ENCODE peak calls at places on chromosomes 3 and 15, in six cellular contexts. Q, S, E, F, D and B are unnamed samples. For H3K36me3, the result is how much of the 10 kb centered on the place peaks cover.

GRCh38 chr3:183327343-183327742 is 74.3 kb downstream of the B3GNT5 start:
- DNase-seq in Q (no peak), S (no peak), E (no peak), F (no peak), D (no peak), B (no peak)

GRCh38 chr3:128864351-128864811 is 15.0 kb upstream of the ACAD9 start:
- DNase-seq in Q (no peak), S (no peak), E (no peak), F (no peak), D (no peak), B (no peak)

GRCh38 chr3:18127864-18128185 is 297.3 kb downstream of the SATB1 start:
- DNase-seq in Q (no peak), S (no peak), E (no peak), F (no peak), D (no peak), B (no peak)

GRCh38 chr3:177144922-177145321 is 52.4 kb downstream of the TBL1XR1 start:
- DNase-seq in Q (no peak), S (no peak), E (no peak), F (peak), D (no peak), B (no peak)

GRCh38 chr15:68318931-68319909 is 41.7 kb downstream of the FEM1B start:
- DNase-seq in Q (no peak), S (no peak), E (no peak), F (no peak), D (no peak), B (no peak)

GRCh38 chr3:74693216-74693615 is 78.8 kb upstream of the CNTN3 start:
- DNase-seq in Q (no peak), S (no peak), E (no peak), F (peak), D (no peak), B (no peak)

GRCh38 chr15:85753791-85754452 is 40.8 kb downstream of the KLHL25 start:
- DNase-seq in Q (no peak), S (no peak), E (no peak), F (no peak), D (no peak), B (no peak)

GRCh38 chr15:66733976-66734375 is 31.9 kb downstream of the SMAD6 start:
- DNase-seq in Q (no peak), S (no peak), E (no peak), F (peak), D (no peak), B (no peak)

GRCh38 chr15:70142322-70143191 is 44.8 kb upstream of the TLE3 start:
- DNase-seq in Q (no peak), S (peak), E (no peak), F (peak), D (peak), B (peak)

GRCh38 chr3:49780080-49780967 is 6.0 kb downstream of the IP6K1 start:
- DNase-seq in Q (no peak), S (peak), E (no peak), F (no peak), D (no peak), B (peak)

GRCh38 chr3:49786357-49787181 is at the start of gene IP6K1:
- DNase-seq in Q (peak), S (peak), E (peak), F (peak), D (peak), B (peak)

GRCh38 chr3:49785565-49786356 is 581 bp downstream of the IP6K1 start:
- DNase-seq in Q (peak), S (peak), E (no peak), F (peak), D (peak), B (peak)

GRCh38 chr3:49779378-49780079 is 6.8 kb downstream of the IP6K1 start:
- DNase-seq in Q (no peak), S (no peak), E (no peak), F (no peak), D (no peak), B (peak)

DNA sequence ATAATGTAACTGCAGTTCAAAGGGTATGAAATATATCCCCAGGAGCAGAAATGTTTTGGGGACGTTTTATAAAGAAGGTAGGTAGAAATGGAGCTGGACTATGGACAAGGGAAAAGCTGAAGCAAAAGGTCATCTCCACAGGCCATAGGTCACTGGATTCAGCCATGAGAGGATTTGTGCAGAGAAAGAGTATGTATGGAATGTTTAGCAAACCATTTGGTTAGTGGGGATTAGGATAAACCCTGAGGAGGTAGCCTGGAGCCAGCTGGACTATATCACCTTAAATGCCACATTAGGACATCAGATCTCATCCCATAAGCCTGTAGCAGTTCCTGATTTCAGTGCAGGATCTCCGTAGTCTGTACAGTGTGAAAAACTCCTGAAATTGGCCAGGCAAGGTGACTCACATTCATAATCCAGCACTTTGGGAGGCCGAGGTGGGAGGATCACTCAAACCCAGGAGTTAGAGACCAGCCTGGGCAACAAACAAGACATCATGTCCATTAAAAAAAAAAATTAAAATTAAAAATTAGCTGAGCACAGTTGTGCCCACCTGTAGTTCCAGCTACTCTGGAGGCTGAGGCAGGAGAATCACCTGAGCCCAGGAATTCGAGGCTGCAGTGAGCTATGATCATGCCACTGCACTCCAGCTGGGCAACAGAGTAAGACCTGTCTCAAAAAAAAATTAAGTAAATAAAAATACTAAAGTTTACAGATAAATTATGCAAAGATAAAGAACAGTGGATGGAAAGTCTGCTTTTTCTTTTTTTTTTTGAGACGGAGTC is 4.7 kb downstream of the IP6K1 start:
- DNase-seq in Q (no peak), S (no peak), E (no peak), F (peak), D (no peak), B (peak)
- H3K4me2 ChIP-seq in Q (no peak), S (peak), E (no peak), F (no peak), D (no peak), B (no peak)

DNA sequence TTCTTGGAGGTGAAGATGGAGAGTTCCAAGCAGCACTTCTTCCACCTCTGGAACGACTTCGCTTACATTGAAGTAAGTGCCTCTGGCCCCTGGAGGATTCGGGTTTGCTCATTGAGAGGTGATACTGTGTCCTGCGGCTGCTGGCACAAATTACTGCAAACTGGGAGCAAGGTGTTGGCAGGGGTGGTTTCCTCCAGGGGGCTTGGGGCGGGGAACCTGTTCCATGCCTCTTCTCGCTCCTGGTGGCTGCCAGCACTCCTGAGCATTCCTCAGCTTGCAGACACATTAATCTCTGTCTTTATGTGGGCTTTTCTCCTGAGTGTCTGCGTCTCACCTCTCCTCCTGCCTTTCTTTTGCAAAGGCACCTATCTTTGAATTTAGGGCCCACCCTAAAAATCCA is 47.4 kb downstream of the MESD start:
- DNase-seq in Q (no peak), S (no peak), E (no peak), F (no peak), D (no peak), B (no peak)
- H3K36me3 ChIP-seq in Q (under half), S (half or more), E (under half), F (under half), D (under half), B (under half)

GRCh38 chr3:123648696-123649405 is 64.0 kb upstream of the HACD2 start:
- DNase-seq in Q (no peak), S (no peak), E (no peak), F (peak), D (no peak), B (no peak)

GRCh38 chr3:123651449-123652345 is 66.8 kb upstream of the HACD2 start:
- DNase-seq in Q (no peak), S (no peak), E (no peak), F (no peak), D (peak), B (no peak)

GRCh38 chr3:123655400-123655799 is 70.5 kb upstream of the HACD2 start:
- DNase-seq in Q (no peak), S (no peak), E (no peak), F (no peak), D (no peak), B (no peak)

GRCh38 chr3:123650101-123650500 is 65.2 kb upstream of the HACD2 start:
- DNase-seq in Q (no peak), S (no peak), E (no peak), F (no peak), D (no peak), B (no peak)

GRCh38 chr3:123652346-123652984 is 67.6 kb upstream of the HACD2 start:
- DNase-seq in Q (peak), S (peak), E (peak), F (peak), D (peak), B (peak)
- H3K23ac ChIP-seq in Q (no peak), S (peak), E (no peak), F (no peak), D (no peak), B (no peak)

GRCh38 chr3:157442729-157443128 is 6.1 kb downstream of the PTX3 start:
- DNase-seq in Q (no peak), S (peak), E (no peak), F (no peak), D (no peak), B (peak)

GRCh38 chr3:157438371-157438735 is 1.7 kb downstream of the PTX3 start:
- DNase-seq in Q (peak), S (no peak), E (no peak), F (no peak), D (no peak), B (no peak)

GRCh38 chr3:157441102-157441622 is 4.5 kb downstream of the PTX3 start:
- DNase-seq in Q (no peak), S (no peak), E (no peak), F (no peak), D (no peak), B (no peak)

DNA sequence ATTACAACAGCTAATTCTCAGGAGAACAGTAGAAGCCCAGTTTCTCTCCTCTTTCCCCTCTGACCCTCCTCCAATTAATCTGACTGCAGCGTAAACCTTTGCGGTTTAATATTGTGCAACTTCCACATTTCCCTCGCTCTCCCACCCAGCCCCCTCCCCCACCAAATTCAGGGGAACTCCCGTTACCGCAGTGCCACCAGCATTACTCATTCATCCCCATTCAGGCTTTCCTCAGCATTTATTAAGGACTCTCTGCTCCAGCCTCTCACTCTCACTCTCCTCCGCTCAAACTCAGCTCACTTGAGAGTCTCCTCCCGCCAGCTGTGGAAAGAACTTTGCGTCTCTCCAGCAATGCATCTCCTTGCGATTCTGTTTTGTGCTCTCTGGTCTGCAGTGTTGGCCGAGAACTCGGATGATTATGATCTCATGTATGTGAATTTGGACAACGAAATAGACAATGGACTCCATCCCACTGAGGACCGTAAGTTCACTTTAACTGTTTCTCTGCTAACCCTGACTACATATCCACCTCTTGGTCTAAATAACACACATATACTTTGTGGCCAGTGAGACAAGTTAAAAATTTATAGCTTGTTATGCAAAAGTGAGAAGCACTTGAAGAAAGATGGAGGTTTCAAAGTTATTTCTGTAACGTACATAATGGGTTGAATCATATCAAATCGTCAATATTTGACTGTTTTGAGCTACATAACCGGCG is at the start of gene PTX3:
- DNase-seq in Q (peak), S (peak), E (no peak), F (peak), D (peak), B (peak)
- H3K4me2 ChIP-seq in Q (peak), S (peak), E (peak), F (peak), D (peak), B (peak)

GRCh38 chr3:13313813-13314212 is 106.3 kb downstream of the NUP210 start:
- DNase-seq in Q (no peak), S (no peak), E (no peak), F (no peak), D (no peak), B (no peak)
- H3K36me3 ChIP-seq in Q (under half), S (under half), E (under half), F (under half), D (under half), B (under half)

GRCh38 chr15:45588199-45588910 is 1.2 kb downstream of the BLOC1S6 start:
- DNase-seq in Q (no peak), S (peak), E (no peak), F (no peak), D (no peak), B (peak)
- H3K23ac ChIP-seq in Q (no peak), S (peak), E (no peak), F (no peak), D (no peak), B (no peak)

GRCh38 chr15:72493220-72493619 is 19.1 kb downstream of the ARIH1 start:
- DNase-seq in Q (no peak), S (no peak), E (no peak), F (no peak), D (no peak), B (no peak)
- H3K4me2 ChIP-seq in Q (no peak), S (no peak), E (no peak), F (no peak), D (no peak), B (no peak)